ENCODE peak calls at places on chromosome 20, in five cellular contexts. One of them, this sample, is unnamed.

GRCh38 chr20:10929023-10929422 is 255.2 kb upstream of the JAG1 start:
- DNase-seq in breast epithelium: no peak
- DNase-seq in transverse colon: no peak
- DNase-seq in epithelial cell of esophagus: no peak
- DNase-seq in AG04450: no peak
- DNase-seq in this sample: no peak

GRCh38 chr20:48197034-48197433 is 411.8 kb upstream of the SULF2 start:
- DNase-seq in breast epithelium: no peak
- DNase-seq in transverse colon: no peak
- DNase-seq in epithelial cell of esophagus: no peak
- DNase-seq in AG04450: no peak
- DNase-seq in this sample: no peak

GRCh38 chr20:51514252-51514651 is 28.3 kb downstream of the NFATC2 start:
- DNase-seq in breast epithelium: no peak
- DNase-seq in transverse colon: no peak
- DNase-seq in epithelial cell of esophagus: no peak
- DNase-seq in AG04450: no peak
- DNase-seq in this sample: peak

GRCh38 chr20:57524511-57525176 is at the start of gene CTCFL:
- DNase-seq in breast epithelium: no peak
- DNase-seq in transverse colon: no peak
- DNase-seq in epithelial cell of esophagus: no peak
- DNase-seq in AG04450: no peak
- DNase-seq in this sample: no peak

GRCh38 chr20:37245671-37246237 is 15.9 kb downstream of the GHRH start:
- DNase-seq in breast epithelium: no peak
- DNase-seq in transverse colon: no peak
- DNase-seq in epithelial cell of esophagus: no peak
- DNase-seq in AG04450: no peak
- DNase-seq in this sample: no peak

GRCh38 chr20:56631318-56631989 is 2.3 kb downstream of the TFAP2C start:
- DNase-seq in breast epithelium: no peak
- DNase-seq in transverse colon: no peak
- DNase-seq in epithelial cell of esophagus: peak
- DNase-seq in AG04450: no peak
- DNase-seq in this sample: no peak

GRCh38 chr20:63627700-63628245 is 872 bp upstream of the GMEB2 start:
- DNase-seq in breast epithelium: no peak
- DNase-seq in transverse colon: no peak
- DNase-seq in epithelial cell of esophagus: no peak
- DNase-seq in AG04450: no peak
- DNase-seq in this sample: no peak

GRCh38 chr20:8530022-8530421 is 398.0 kb downstream of the PLCB1 start:
- DNase-seq in breast epithelium: no peak
- DNase-seq in transverse colon: no peak
- DNase-seq in epithelial cell of esophagus: no peak
- DNase-seq in AG04450: no peak
- DNase-seq in this sample: peak

GRCh38 chr20:35059110-35059509 is 33.5 kb downstream of the TRPC4AP start:
- DNase-seq in breast epithelium: no peak
- DNase-seq in transverse colon: no peak
- DNase-seq in epithelial cell of esophagus: no peak
- DNase-seq in AG04450: no peak
- DNase-seq in this sample: no peak

GRCh38 chr20:57263767-57264150 is 2.7 kb downstream of the BMP7 start:
- DNase-seq in breast epithelium: no peak
- DNase-seq in transverse colon: no peak
- DNase-seq in epithelial cell of esophagus: no peak
- DNase-seq in AG04450: no peak
- DNase-seq in this sample: no peak

GRCh38 chr20:50514750-50515149 is 4.6 kb downstream of the PTPN1 start:
- DNase-seq in breast epithelium: no peak
- DNase-seq in transverse colon: no peak
- DNase-seq in epithelial cell of esophagus: no peak
- DNase-seq in AG04450: no peak
- DNase-seq in this sample: no peak

GRCh38 chr20:47360489-47361267 is 4.2 kb upstream of the ZMYND8 start:
- DNase-seq in breast epithelium: peak
- DNase-seq in transverse colon: peak
- DNase-seq in epithelial cell of esophagus: peak
- DNase-seq in AG04450: peak
- DNase-seq in this sample: peak

GRCh38 chr20:53413188-53413631 is 180.4 kb downstream of the ZNF217 start:
- DNase-seq in breast epithelium: no peak
- DNase-seq in transverse colon: peak
- DNase-seq in epithelial cell of esophagus: peak
- DNase-seq in AG04450: no peak
- DNase-seq in this sample: no peak

GRCh38 chr20:53034899-53035298 is 62.7 kb downstream of the TSHZ2 start:
- DNase-seq in breast epithelium: no peak
- DNase-seq in transverse colon: no peak
- DNase-seq in epithelial cell of esophagus: no peak
- DNase-seq in AG04450: no peak
- DNase-seq in this sample: no peak

GRCh38 chr20:51695574-51696303 is 72.5 kb downstream of the ATP9A start:
- DNase-seq in breast epithelium: no peak
- DNase-seq in transverse colon: no peak
- DNase-seq in epithelial cell of esophagus: peak
- DNase-seq in AG04450: peak
- DNase-seq in this sample: peak

GRCh38 chr20:39939241-39939865 is 749.7 kb downstream of the MAFB start:
- DNase-seq in breast epithelium: no peak
- DNase-seq in transverse colon: no peak
- DNase-seq in epithelial cell of esophagus: no peak
- DNase-seq in AG04450: no peak
- DNase-seq in this sample: peak

GRCh38 chr20:5526516-5526915 is 209.8 kb upstream of the PROKR2 start:
- DNase-seq in breast epithelium: no peak
- DNase-seq in transverse colon: no peak
- DNase-seq in epithelial cell of esophagus: peak
- DNase-seq in AG04450: no peak
- DNase-seq in this sample: no peak

GRCh38 chr20:11178946-11179654 is 505.3 kb upstream of the JAG1 start:
- DNase-seq in breast epithelium: no peak
- DNase-seq in transverse colon: no peak
- DNase-seq in epithelial cell of esophagus: peak
- DNase-seq in AG04450: peak
- DNase-seq in this sample: peak

GRCh38 chr20:62374431-62375152 is 7.5 kb upstream of the LAMA5 start:
- DNase-seq in breast epithelium: no peak
- DNase-seq in transverse colon: no peak
- DNase-seq in epithelial cell of esophagus: no peak
- DNase-seq in AG04450: no peak
- DNase-seq in this sample: no peak

GRCh38 chr20:1505361-1505760 is 14.1 kb upstream of the SIRPB2 start:
- DNase-seq in breast epithelium: no peak
- DNase-seq in transverse colon: no peak
- DNase-seq in epithelial cell of esophagus: peak
- DNase-seq in AG04450: no peak
- DNase-seq in this sample: peak

GRCh38 chr20:47713941-47714450 is 71.3 kb downstream of the SULF2 start:
- DNase-seq in breast epithelium: no peak
- DNase-seq in transverse colon: no peak
- DNase-seq in epithelial cell of esophagus: no peak
- DNase-seq in AG04450: no peak
- DNase-seq in this sample: peak

GRCh38 chr20:38165089-38165965 is at the start of gene TGM2:
- DNase-seq in breast epithelium: no peak
- DNase-seq in transverse colon: peak
- DNase-seq in epithelial cell of esophagus: peak
- DNase-seq in AG04450: no peak
- DNase-seq in this sample: peak

GRCh38 chr20:4999788-5000187 is 1.5 kb downstream of the SLC23A2 start:
- DNase-seq in breast epithelium: no peak
- DNase-seq in transverse colon: no peak
- DNase-seq in epithelial cell of esophagus: no peak
- DNase-seq in AG04450: no peak
- DNase-seq in this sample: no peak

DNA sequence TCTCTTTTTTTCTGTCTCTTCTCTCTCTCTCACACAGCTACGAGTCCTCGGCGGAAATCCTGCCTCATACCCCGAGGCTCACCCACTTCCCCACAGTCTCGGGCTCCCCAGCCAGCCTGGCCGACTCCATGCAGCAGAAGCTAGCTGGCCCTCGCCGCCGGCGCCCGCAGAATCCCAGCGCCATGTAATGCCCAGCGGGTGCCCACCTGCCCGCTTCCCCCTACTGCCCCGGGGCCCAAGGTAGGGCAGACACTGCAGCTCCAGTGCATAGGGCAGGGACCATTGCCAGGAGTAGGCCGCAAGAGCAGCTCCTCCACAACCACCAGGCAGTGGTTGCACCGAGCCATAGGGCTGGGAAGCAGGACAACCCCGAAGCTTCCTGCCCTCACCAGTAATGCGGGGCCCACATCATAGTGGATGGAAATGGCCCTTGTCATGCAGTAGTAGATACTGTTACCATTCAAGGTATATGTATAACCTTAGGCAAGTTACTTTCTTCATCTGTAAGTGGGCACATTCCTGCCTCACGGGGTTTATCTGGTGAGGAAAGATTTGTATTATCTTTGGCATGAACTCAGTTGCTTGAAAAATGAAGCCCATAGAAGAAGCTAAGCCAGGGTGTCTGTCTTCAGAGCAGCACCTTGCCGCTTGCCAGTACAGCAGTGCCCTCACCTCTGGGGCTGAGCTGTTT is 36.9 kb upstream of the ID1 start:
- DNase-seq in breast epithelium: no peak
- DNase-seq in transverse colon: no peak
- DNase-seq in epithelial cell of esophagus: peak
- DNase-seq in AG04450: no peak
- DNase-seq in this sample: peak
- TF ChIP-seq CTCF in breast epithelium: no peak
- TF ChIP-seq CTCF in transverse colon: no peak
- TF ChIP-seq CTCF in epithelial cell of esophagus: no peak
- TF ChIP-seq CTCF in AG04450: peak
- TF ChIP-seq CTCF in this sample: no peak

GRCh38 chr20:45230631-45231030 is 9.5 kb downstream of the SEMG2 start:
- DNase-seq in breast epithelium: no peak
- DNase-seq in transverse colon: no peak
- DNase-seq in epithelial cell of esophagus: no peak
- DNase-seq in AG04450: no peak
- DNase-seq in this sample: no peak

GRCh38 chr20:45238139-45238538 is 16.2 kb downstream of the SLPI start:
- DNase-seq in breast epithelium: no peak
- DNase-seq in transverse colon: no peak
- DNase-seq in epithelial cell of esophagus: no peak
- DNase-seq in AG04450: no peak
- DNase-seq in this sample: no peak

GRCh38 chr20:45235995-45236394 is 14.8 kb downstream of the SEMG2 start:
- DNase-seq in breast epithelium: no peak
- DNase-seq in transverse colon: no peak
- DNase-seq in epithelial cell of esophagus: no peak
- DNase-seq in AG04450: no peak
- DNase-seq in this sample: no peak
- TF ChIP-seq CTCF in breast epithelium: no peak
- TF ChIP-seq CTCF in transverse colon: peak
- TF ChIP-seq CTCF in epithelial cell of esophagus: peak
- TF ChIP-seq CTCF in AG04450: peak
- TF ChIP-seq CTCF in this sample: peak

DNA sequence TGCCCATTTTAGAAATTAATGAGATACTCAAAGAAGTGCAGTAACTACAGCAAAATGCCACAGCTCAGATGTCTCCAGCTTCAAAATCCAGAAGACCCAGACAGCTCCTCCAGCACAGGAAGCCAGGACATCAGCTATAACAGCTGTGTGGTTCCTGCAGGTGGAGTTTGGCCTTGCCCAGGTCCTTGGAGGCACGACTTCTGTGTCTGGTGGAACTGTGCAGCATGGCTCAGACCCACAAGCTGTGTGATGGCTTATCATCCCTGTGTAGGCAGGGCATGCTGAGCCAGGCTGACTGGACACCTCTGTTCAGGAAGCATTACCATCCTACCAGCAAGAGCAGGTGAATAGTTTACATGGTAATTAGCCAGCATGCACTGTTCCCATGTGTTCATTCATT is 26.5 kb upstream of the CD93 start:
- DNase-seq in breast epithelium: no peak
- DNase-seq in transverse colon: no peak
- DNase-seq in epithelial cell of esophagus: no peak
- DNase-seq in AG04450: no peak
- DNase-seq in this sample: no peak
- TF ChIP-seq CTCF in breast epithelium: no peak
- TF ChIP-seq CTCF in transverse colon: no peak
- TF ChIP-seq CTCF in epithelial cell of esophagus: no peak
- TF ChIP-seq CTCF in AG04450: no peak
- TF ChIP-seq CTCF in this sample: no peak

DNA sequence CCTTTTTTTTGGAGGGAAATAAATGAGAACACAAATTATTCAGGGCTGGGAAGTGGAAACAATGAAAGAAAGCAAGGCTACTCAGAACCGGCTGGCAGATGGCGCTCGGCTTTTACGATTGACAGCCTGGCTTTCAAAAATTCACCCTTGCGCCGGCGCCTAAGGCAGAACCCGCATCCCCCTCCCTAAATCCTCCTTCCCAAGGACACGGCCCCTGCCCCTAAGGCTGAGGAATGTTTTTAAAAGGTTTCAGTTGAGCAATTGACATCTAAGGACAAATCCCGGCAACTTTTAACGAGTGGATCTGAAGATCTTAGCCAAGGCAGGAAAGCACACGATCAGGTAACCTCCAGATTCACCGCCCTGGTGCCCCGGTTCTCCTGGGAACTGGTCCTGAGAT is 16.3 kb downstream of the GNAS start:
- DNase-seq in breast epithelium: no peak
- DNase-seq in transverse colon: no peak
- DNase-seq in epithelial cell of esophagus: peak
- DNase-seq in AG04450: no peak
- DNase-seq in this sample: no peak
- TF ChIP-seq CTCF in breast epithelium: peak
- TF ChIP-seq CTCF in transverse colon: no peak
- TF ChIP-seq CTCF in epithelial cell of esophagus: peak
- TF ChIP-seq CTCF in AG04450: peak
- TF ChIP-seq CTCF in this sample: peak

GRCh38 chr20:31572042-31572700 is 32.9 kb upstream of the ID1 start:
- DNase-seq in breast epithelium: no peak
- DNase-seq in transverse colon: no peak
- DNase-seq in epithelial cell of esophagus: no peak
- DNase-seq in AG04450: no peak
- DNase-seq in this sample: no peak
- TF ChIP-seq CTCF in breast epithelium: no peak
- TF ChIP-seq CTCF in transverse colon: no peak
- TF ChIP-seq CTCF in epithelial cell of esophagus: no peak
- TF ChIP-seq CTCF in AG04450: no peak
- TF ChIP-seq CTCF in this sample: no peak